ENCODE peak calls at places on chromosome 19, in ten cellular contexts. X is breast epithelium; E is BE2C; P is stomach; L is heart right ventricle; N is tibial artery; Z is heart left ventricle; D is effector memory CD4-positive, alpha-beta T cell; Y is testis; I is thoracic aorta. R is an unnamed sample.

GRCh38 chr19:50465986-50466771 is 10.1 kb upstream of the EMC10 start:
- DNase-seq in Z (no peak), X (no peak), P (peak; percentile 60), L (no peak), E (peak; percentile 52), D (no peak), N (no peak), I (no peak), Y (no peak), R (no peak)

GRCh38 chr19:40078377-40078776 is 12.4 kb downstream of the ZNF780A start:
- DNase-seq in L (no peak), E (no peak), Z (no peak), D (no peak), Y (no peak), N (no peak), I (no peak), P (no peak), X (no peak), R (no peak)

GRCh38 chr19:756821-757688 is 6.1 kb downstream of the MISP start:
- DNase-seq in Y (no peak), Z (no peak), N (no peak), L (no peak), I (no peak), E (no peak), P (no peak), D (no peak), X (no peak), R (no peak)

GRCh38 chr19:50224986-50225747 is 21.7 kb downstream of the MYH14 start:
- DNase-seq in Y (no peak), N (no peak), D (no peak), L (peak; percentile 41), E (no peak), X (no peak), I (no peak), P (no peak), Z (no peak), R (peak; percentile 61)

GRCh38 chr19:49333426-49334288 is 1.5 kb upstream of the CD37 start:
- DNase-seq in D (peak; percentile 41), E (no peak), P (peak; percentile 29), Z (peak; percentile 75), I (no peak), Y (no peak), L (no peak), N (peak; percentile 64), X (peak; percentile 15), R (no peak)

GRCh38 chr19:46495789-46496099 is at the start of gene PNMA8B:
- DNase-seq in D (no peak), P (no peak), L (peak; percentile 58), Z (peak; percentile 80), I (no peak), X (peak; percentile 49), N (peak; percentile 69), Y (peak; percentile 86), E (peak; percentile 95), R (no peak)

GRCh38 chr19:15216363-15216762 is 15.6 kb upstream of the NOTCH3 start:
- DNase-seq in L (no peak), X (no peak), Y (no peak), N (no peak), I (no peak), E (no peak), D (no peak), Z (no peak), P (no peak), R (no peak)

GRCh38 chr19:54554896-54555295 is 18.7 kb upstream of the LILRA2 start:
- DNase-seq in X (no peak), Z (no peak), P (no peak), I (no peak), L (no peak), N (no peak), E (no peak), D (no peak), Y (no peak), R (no peak)

GRCh38 chr19:33590224-33590623 is 31.5 kb upstream of the CHST8 start:
- DNase-seq in P (no peak), X (no peak), Z (no peak), I (no peak), E (no peak), Y (no peak), D (no peak), L (no peak), N (no peak), R (no peak)

GRCh38 chr19:43305642-43306041 is 36.3 kb upstream of the PSG9 start:
- DNase-seq in X (no peak), L (no peak), N (no peak), Z (no peak), Y (no peak), E (no peak), P (no peak), D (no peak), I (no peak), R (no peak)

GRCh38 chr19:50210425-50210824 is 7.0 kb downstream of the MYH14 start:
- DNase-seq in L (no peak), D (no peak), I (no peak), Y (no peak), E (no peak), N (no peak), P (no peak), X (no peak), Z (peak; percentile 33), R (no peak)

GRCh38 chr19:15467734-15468214 is 3.4 kb upstream of the RASAL3 start:
- DNase-seq in Z (no peak), Y (no peak), P (no peak), X (no peak), L (no peak), I (no peak), D (no peak), N (no peak), E (no peak), R (no peak)

GRCh38 chr19:46035986-46036744 is 4.6 kb downstream of the IGFL4 start:
- DNase-seq in P (no peak), Y (no peak), N (no peak), I (no peak), X (no peak), D (no peak), Z (no peak), L (no peak), E (no peak), R (no peak)

GRCh38 chr19:15300533-15301194 is 31.7 kb downstream of the BRD4 start:
- DNase-seq in N (no peak), P (no peak), Z (no peak), L (no peak), I (no peak), Y (no peak), X (no peak), D (no peak), E (no peak), R (peak; percentile 34)

GRCh38 chr19:49362926-49363264 is 679 bp upstream of the TEAD2 start:
- DNase-seq in E (no peak), X (peak; percentile 63), P (peak; percentile 30), L (peak; percentile 62), Z (no peak), D (no peak), I (no peak), N (peak; percentile 86), Y (no peak), R (peak; percentile 58)

GRCh38 chr19:5690955-5691204 is 785 bp downstream of the RPL36 start:
- DNase-seq in Z (no peak), L (no peak), N (no peak), D (no peak), I (no peak), P (no peak), X (no peak), Y (no peak), E (no peak), R (no peak)

DNA sequence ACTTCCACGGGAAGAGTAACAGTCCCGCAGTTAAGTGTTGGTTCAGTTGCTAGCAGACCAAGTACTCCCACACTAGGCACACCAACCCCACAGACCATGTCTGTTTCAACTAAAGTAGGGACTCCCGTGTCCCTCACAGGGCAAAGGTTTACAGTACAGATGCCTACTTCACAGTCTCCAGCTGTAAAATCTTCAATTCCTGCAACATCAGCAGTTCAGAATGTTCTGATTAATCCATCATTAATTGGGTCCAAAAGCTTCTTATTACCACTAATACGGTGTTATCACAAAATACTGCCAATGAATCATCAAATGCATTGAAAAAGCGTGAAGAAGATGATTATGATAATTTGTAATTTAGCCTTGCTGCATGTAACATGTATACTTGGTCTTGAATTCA is 95.8 kb downstream of the URI1 start:
- DNase-seq in Z (no peak), X (no peak), E (no peak), Y (no peak), P (no peak), D (no peak), N (no peak), L (no peak), I (no peak), R (no peak)
- H3K9me3 ChIP-seq in Z (no peaks in the 10 kb centered on the region), X (no peaks in the 10 kb centered on the region), E (no peaks in the 10 kb centered on the region), Y (no peaks in the 10 kb centered on the region), P (peaks cover 20% of the 10 kb centered on the region), D (peaks cover 3% of the 10 kb centered on the region), N (no peaks in the 10 kb centered on the region), L (no peaks in the 10 kb centered on the region), I (peaks cover 5% of the 10 kb centered on the region), R (peaks cover 11% of the 10 kb centered on the region)

DNA sequence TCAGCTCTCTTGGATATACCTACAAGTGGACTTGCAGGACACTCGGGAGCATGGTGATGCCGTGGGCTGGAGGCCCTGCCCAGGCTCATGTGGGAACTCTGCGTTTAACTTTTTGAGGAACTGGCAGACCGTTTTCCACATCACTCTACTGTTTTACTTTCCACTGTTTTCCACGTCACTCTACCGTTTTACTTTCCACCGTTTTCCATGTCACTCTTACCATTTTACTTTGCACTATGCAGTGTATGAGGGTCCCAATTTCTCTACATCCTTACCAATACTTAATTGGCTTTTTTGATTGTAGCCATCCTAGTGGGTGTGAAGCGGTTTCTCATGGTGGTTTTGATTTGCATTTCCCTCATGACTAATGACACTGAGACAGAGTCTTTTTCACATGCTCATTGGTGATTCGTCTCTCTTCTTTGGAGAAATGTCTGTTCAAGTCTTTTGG is 40.5 kb downstream of the GATAD2A start:
- DNase-seq in P (no peak), Z (no peak), X (no peak), I (no peak), E (no peak), L (no peak), Y (no peak), D (no peak), N (no peak), R (no peak)
- H3K4me3 ChIP-seq in P (no peak overlapping the region), Z (no peak overlapping the region), X (no peak overlapping the region), I (no peak overlapping the region), E (no peak overlapping the region), L (no peak overlapping the region), Y (no peak overlapping the region), D (no peak overlapping the region), N (no peak overlapping the region), R (no peak overlapping the region)

DNA sequence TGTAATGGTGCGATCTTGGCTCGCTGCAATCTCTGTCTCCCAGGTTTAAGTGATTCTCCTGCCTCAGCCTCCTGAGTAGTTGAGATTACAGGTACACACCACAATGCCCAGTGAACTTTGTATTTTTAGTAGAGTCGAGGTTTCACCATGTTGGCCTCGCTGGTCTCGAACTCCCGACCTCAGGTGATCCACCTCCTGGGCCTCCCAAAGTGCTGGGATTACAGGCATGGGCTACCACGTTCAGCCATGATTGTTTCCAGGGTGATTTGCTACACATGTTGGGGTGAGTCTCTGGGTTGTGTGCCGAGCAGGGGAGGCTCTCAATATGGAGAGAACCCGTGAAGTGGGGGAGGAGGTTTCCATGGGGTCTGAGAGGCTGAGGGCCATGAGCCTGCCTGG is 24.8 kb upstream of the CEACAM21 start:
- DNase-seq in I (no peak), L (no peak), Z (no peak), E (no peak), D (no peak), P (no peak), Y (no peak), N (no peak), X (no peak), R (no peak)
- H3K27me3 ChIP-seq in I (no peaks in the 10 kb centered on the region), L (peaks cover 4% of the 10 kb centered on the region), Z (no peaks in the 10 kb centered on the region), E (peaks cover 95% of the 10 kb centered on the region), D (no peaks in the 10 kb centered on the region), P (peaks cover 11% of the 10 kb centered on the region), Y (no peaks in the 10 kb centered on the region), N (no peaks in the 10 kb centered on the region), X (no peaks in the 10 kb centered on the region), R (peaks cover 58% of the 10 kb centered on the region)

GRCh38 chr19:37683520-37683919 is 28.3 kb upstream of the ZFP30 start:
- DNase-seq in L (no peak), X (no peak), I (no peak), Y (no peak), E (no peak), P (no peak), Z (no peak), N (no peak), D (no peak), R (no peak)
- H3K9me3 ChIP-seq in L (peaks cover 7% of the 10 kb centered on the region), X (peaks cover 47% of the 10 kb centered on the region), I (peaks cover 31% of the 10 kb centered on the region), Y (no peaks in the 10 kb centered on the region), E (no peaks in the 10 kb centered on the region), P (peaks cover 91% of the 10 kb centered on the region), Z (peaks cover 31% of the 10 kb centered on the region), N (no peaks in the 10 kb centered on the region), D (peaks cover 8% of the 10 kb centered on the region), R (no peaks in the 10 kb centered on the region)

R was measured in MG63.